ENCODE peak calls at places on chromosomes 16 and 17, in seven cellular contexts. Z is neural crest cell, K is nucleus accumbens, O is T-cell, E is tibial artery, F is activated B cell treated with CpG ODN at 0.5 μM for 24 hours, G is NCI-H1694. C is an unnamed sample.

GRCh38 chr17:8859029-8859803 is 8.3 kb downstream of the PIK3R6 start:
- DNase-seq in Z (no peak), K (no peak), O (no peak), E (peak), F (no peak), G (no peak), C (no peak)

GRCh38 chr16:3716831-3717234 is 491 bp downstream of the TRAP1 start:
- DNase-seq in Z (no peak), K (no peak), O (no peak), E (no peak), F (no peak), G (no peak), C (peak)

GRCh38 chr17:40524243-40524965 is 23.0 kb upstream of the TNS4 start:
- DNase-seq in Z (no peak), K (no peak), O (no peak), E (no peak), F (no peak), G (no peak), C (no peak)

GRCh38 chr17:60602871-60603270 is 2.9 kb downstream of the PPM1D start:
- DNase-seq in Z (no peak), K (no peak), O (no peak), E (no peak), F (no peak), G (no peak), C (no peak)

GRCh38 chr17:66713533-66714042 is 121.3 kb upstream of the CACNG5 start:
- DNase-seq in Z (no peak), K (no peak), O (no peak), E (no peak), F (no peak), G (no peak), C (no peak)

GRCh38 chr17:50207792-50208567 is 6.5 kb upstream of the COL1A1 start:
- DNase-seq in Z (no peak), K (no peak), O (no peak), E (no peak), F (no peak), G (no peak), C (no peak)

GRCh38 chr17:63631626-63632025 is 9.4 kb downstream of the MAP3K3 start:
- DNase-seq in Z (no peak), K (no peak), O (no peak), E (no peak), F (no peak), G (no peak), C (no peak)

GRCh38 chr17:28726396-28726911 is 421 bp upstream of the TLCD1 start:
- DNase-seq in Z (peak), K (no peak), O (peak), E (peak), F (peak), G (peak), C (peak)

GRCh38 chr16:20175358-20175757 is 101.7 kb upstream of the GPR139 start:
- DNase-seq in Z (no peak), K (no peak), O (no peak), E (no peak), F (no peak), G (no peak), C (no peak)

GRCh38 chr17:29621751-29622194 is 939 bp downstream of the CORO6 start:
- DNase-seq in Z (no peak), K (no peak), O (no peak), E (peak), F (no peak), G (no peak), C (peak)

GRCh38 chr16:450800-451512 is 25.5 kb downstream of the RAB11FIP3 start:
- DNase-seq in Z (no peak), K (no peak), O (no peak), E (no peak), F (no peak), G (no peak), C (no peak)

GRCh38 chr17:29158515-29159275 is 21.5 kb downstream of the MYO18A start:
- DNase-seq in Z (no peak), K (no peak), O (no peak), E (no peak), F (no peak), G (no peak), C (no peak)

GRCh38 chr17:42403150-42403549 is 14.9 kb upstream of the STAT3 start:
- DNase-seq in Z (no peak), K (no peak), O (no peak), E (no peak), F (no peak), G (peak), C (no peak)

GRCh38 chr17:17921192-17922082 is 50.8 kb downstream of the TOM1L2 start:
- DNase-seq in Z (peak), K (peak), O (no peak), E (no peak), F (no peak), G (no peak), C (no peak)

GRCh38 chr16:2429771-2430663 is 770 bp downstream of the CCNF start:
- DNase-seq in Z (no peak), K (no peak), O (no peak), E (no peak), F (no peak), G (no peak), C (peak)

GRCh38 chr16:81723098-81723723 is 55.9 kb upstream of the PLCG2 start:
- DNase-seq in Z (peak), K (no peak), O (no peak), E (no peak), F (no peak), G (peak), C (peak)

GRCh38 chr16:1377406-1378010 is 25.8 kb downstream of the GNPTG start:
- DNase-seq in Z (no peak), K (no peak), O (no peak), E (no peak), F (no peak), G (no peak), C (no peak)

GRCh38 chr17:48016112-48016511 is 21.5 kb downstream of the COPZ2 start:
- DNase-seq in Z (no peak), K (no peak), O (no peak), E (no peak), F (no peak), G (no peak), C (no peak)

GRCh38 chr17:80786470-80786869 is 205.2 kb upstream of the CHMP6 start:
- DNase-seq in Z (no peak), K (no peak), O (no peak), E (peak), F (no peak), G (no peak), C (no peak)

GRCh38 chr16:50296807-50297206 is 30.5 kb downstream of the ADCY7 start:
- DNase-seq in Z (no peak), K (no peak), O (no peak), E (peak), F (no peak), G (no peak), C (no peak)